ENCODE peak calls at places on chromosomes 7 and 10, in five cellular contexts. A is body of pancreas, Q is transverse colon, T is sigmoid colon, S is ovary. U is an unnamed sample.

GRCh38 chr10:77350711-77351119 is 286.9 kb downstream of the KCNMA1 start:
- DNase-seq in A (peak), Q (no peak), T (peak), S (peak), U (peak)

GRCh38 chr7:156238366-156239133 is 402.0 kb upstream of the RNF32 start:
- DNase-seq in A (no peak), Q (no peak), T (no peak), S (no peak), U (no peak)

GRCh38 chr10:133260895-133261725 is 15.6 kb downstream of the ADAM8 start:
- DNase-seq in A (peak), Q (peak), T (peak), S (peak), U (peak)

GRCh38 chr10:1102392-1102791 is 46.2 kb downstream of the WDR37 start:
- DNase-seq in A (no peak), Q (no peak), T (no peak), S (no peak), U (peak)

GRCh38 chr7:55550010-55550409 is 22.3 kb downstream of the VOPP1 start:
- DNase-seq in A (peak), Q (peak), T (no peak), S (no peak), U (no peak)

GRCh38 chr10:9305018-9305655 is 1250.6 kb downstream of the GATA3 start:
- DNase-seq in A (no peak), Q (no peak), T (no peak), S (no peak), U (no peak)

GRCh38 chr10:131698232-131698631 is 202.6 kb upstream of the PPP2R2D start:
- DNase-seq in A (no peak), Q (no peak), T (no peak), S (no peak), U (no peak)

GRCh38 chr7:148623586-148624282 is 33.2 kb downstream of the C7orf33 start:
- DNase-seq in A (no peak), Q (no peak), T (no peak), S (no peak), U (no peak)

GRCh38 chr10:91210435-91210834 is 10.0 kb upstream of the PCGF5 start:
- DNase-seq in A (peak), Q (peak), T (no peak), S (no peak), U (no peak)

GRCh38 chr10:89798092-89798491 is 96.7 kb downstream of the KIF20B start:
- DNase-seq in A (no peak), Q (no peak), T (no peak), S (no peak), U (no peak)

GRCh38 chr10:93277360-93277759 is 203.7 kb downstream of the CYP26A1 start:
- DNase-seq in A (no peak), Q (no peak), T (no peak), S (no peak), U (no peak)

GRCh38 chr7:77536017-77536412 is 1.1 kb upstream of the PTPN12 start:
- DNase-seq in A (no peak), Q (no peak), T (no peak), S (peak), U (no peak)

GRCh38 chr7:44112997-44113763 is 9.0 kb downstream of the AEBP1 start:
- DNase-seq in A (no peak), Q (no peak), T (no peak), S (peak), U (no peak)

GRCh38 chr10:21638681-21639080 is 104.6 kb downstream of the MLLT10 start:
- DNase-seq in A (no peak), Q (no peak), T (no peak), S (no peak), U (no peak)

GRCh38 chr7:43569424-43569823 is 13.5 kb upstream of the STK17A start:
- DNase-seq in A (no peak), Q (no peak), T (no peak), S (no peak), U (no peak)

GRCh38 chr7:93884541-93884940 is 6.0 kb downstream of the TFPI2 start:
- DNase-seq in A (no peak), Q (no peak), T (no peak), S (no peak), U (no peak)

GRCh38 chr7:40866601-40867000 is 731.8 kb downstream of the SUGCT start:
- DNase-seq in A (no peak), Q (no peak), T (no peak), S (no peak), U (no peak)

GRCh38 chr7:106774213-106774767 is 90.8 kb upstream of the PIK3CG start:
- DNase-seq in A (no peak), Q (no peak), T (no peak), S (no peak), U (no peak)
- TF ChIP-seq POLR2A in A (no peak), Q (no peak), T (no peak), S (no peak), U (no peak)

GRCh38 chr7:116672596-116673503 is 854 bp downstream of the MET start:
- DNase-seq in A (peak), Q (peak), T (peak), S (no peak), U (no peak)

GRCh38 chr7:116674508-116675173 is 2.6 kb downstream of the MET start:
- DNase-seq in A (no peak), Q (no peak), T (no peak), S (no peak), U (no peak)

GRCh38 chr7:116671681-116672595 is at the start of gene MET:
- DNase-seq in A (peak), Q (peak), T (peak), S (peak), U (peak)

GRCh38 chr7:116671111-116671510 is 885 bp upstream of the MET start:
- DNase-seq in A (no peak), Q (no peak), T (no peak), S (no peak), U (no peak)

DNA sequence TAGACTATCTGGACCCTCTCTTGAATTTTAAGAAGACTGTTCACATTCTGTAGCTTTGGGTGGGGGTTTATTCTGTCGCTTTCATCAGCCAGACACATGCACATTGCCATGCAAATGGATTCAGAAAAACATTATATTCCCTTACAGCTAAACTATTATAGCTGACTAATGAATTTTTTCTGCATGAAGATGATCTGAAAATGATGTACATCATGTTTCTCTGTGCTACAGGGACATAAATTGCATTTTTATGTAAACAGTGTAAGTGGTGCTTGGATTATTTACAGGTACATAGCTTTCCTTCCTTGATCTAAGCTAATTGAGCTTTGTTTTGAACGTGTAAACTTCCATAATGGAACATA is 1.5 kb downstream of the MET start:
- DNase-seq in A (no peak), Q (no peak), T (no peak), S (no peak), U (no peak)
- H3K4me3 ChIP-seq in A (no peak), Q (peak), T (peak), S (no peak), U (no peak)

GRCh38 chr10:86024555-86025001 is 342.0 kb downstream of the GRID1 start:
- DNase-seq in A (no peak), Q (no peak), T (no peak), S (no peak), U (no peak)
- TF ChIP-seq CTCF in A (no peak), Q (no peak), T (no peak), S (no peak), U (no peak)

DNA sequence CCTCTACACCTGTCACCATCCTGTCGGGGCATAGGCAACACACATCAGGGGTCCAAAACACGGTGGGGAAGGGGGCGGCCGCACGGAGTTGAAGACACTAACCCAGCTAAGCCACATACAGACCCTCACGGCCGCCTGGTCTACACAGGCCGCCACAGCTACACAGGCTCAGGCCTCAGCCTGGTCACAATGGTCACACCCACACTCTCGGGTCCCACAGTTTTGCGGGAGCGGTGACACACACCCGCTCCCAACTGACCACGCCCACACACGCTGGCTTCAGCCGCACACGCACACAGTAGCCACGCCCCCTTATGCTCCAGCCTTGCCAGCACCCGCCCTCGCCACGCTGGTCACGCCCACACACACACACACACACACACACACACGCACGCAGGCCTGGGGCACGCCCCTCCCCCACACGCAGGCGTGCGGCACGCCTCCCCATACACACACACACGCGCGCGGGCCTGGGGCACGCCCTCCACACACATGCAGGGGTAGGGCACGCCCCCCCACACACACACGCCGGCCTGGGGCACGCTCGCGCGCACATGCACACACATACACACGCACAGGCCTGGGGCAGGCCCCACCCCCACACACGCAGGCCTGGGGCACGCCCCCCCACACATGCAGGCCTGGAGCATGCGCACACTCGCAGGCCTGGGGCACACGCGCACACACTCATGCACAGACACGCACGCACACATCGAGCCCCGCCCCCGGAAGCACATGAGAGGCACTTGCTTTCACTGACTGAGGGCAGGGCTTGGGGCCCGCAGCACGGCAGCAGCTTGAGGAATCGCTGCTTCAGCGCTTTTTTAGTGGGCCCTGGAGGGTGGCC is 12.3 kb upstream of the OGA start:
- DNase-seq in A (peak), Q (peak), T (peak), S (peak), U (peak)
- TF ChIP-seq POLR2A in A (peak), Q (peak), T (no peak), S (no peak), U (no peak)